ENCODE peak calls at places on chromosomes 12 and 14, in seven cellular contexts. V is RWPE2; J is nephron progenitor cell; Z is activated naive CD8-positive, alpha-beta T cell treated with anti-CD3 and anti-CD28 coated beads, Interleukin-2, amount 50 U/mL, for 16 hours; L is amniotic stem cell; X is T-helper 1 cell; U is NCI-H1092. Y is an unnamed sample.

GRCh38 chr14:63192085-63192484 is 12.2 kb upstream of the RHOJ start:
- DNase-seq in V (no peak), J (no peak), Z (no peak), L (no peak), X (no peak), U (no peak), Y (no peak)

GRCh38 chr14:29851397-29851796 is 76.2 kb downstream of the PRKD1 start:
- DNase-seq in V (no peak), J (no peak), Z (no peak), L (no peak), X (no peak), U (no peak), Y (peak; percentile 27)

GRCh38 chr14:55285048-55285652 is 13.9 kb downstream of the FBXO34 start:
- DNase-seq in V (no peak), J (no peak), Z (no peak), L (no peak), X (no peak), U (no peak), Y (no peak)

GRCh38 chr12:122005252-122005651 is 16.4 kb upstream of the BCL7A start:
- DNase-seq in V (no peak), J (no peak), Z (no peak), L (no peak), X (no peak), U (no peak), Y (no peak)

GRCh38 chr14:100219126-100219785 is 19.7 kb upstream of the YY1 start:
- DNase-seq in V (no peak), J (no peak), Z (no peak), L (no peak), X (no peak), U (no peak), Y (no peak)

GRCh38 chr14:94461526-94462218 is 9.1 kb upstream of the SERPINA11 start:
- DNase-seq in V (no peak), J (no peak), Z (no peak), L (no peak), X (no peak), U (no peak), Y (no peak)

GRCh38 chr12:2692156-2692555 is 102.6 kb upstream of the FKBP4 start:
- DNase-seq in V (no peak), J (no peak), Z (no peak), L (no peak), X (peak; percentile 35), U (no peak), Y (no peak)

GRCh38 chr12:104462931-104463339 is 6.2 kb downstream of the CHST11 start:
- DNase-seq in V (no peak), J (no peak), Z (no peak), L (no peak), X (peak; percentile 84), U (no peak), Y (no peak)

GRCh38 chr12:103673891-103674375 is 86.9 kb downstream of the STAB2 start:
- DNase-seq in V (no peak), J (no peak), Z (no peak), L (no peak), X (no peak), U (no peak), Y (no peak)

Y was measured in SJCRH30.